ENCODE peak calls at places on chromosomes 13 and 19, in seven cellular contexts. U is T-helper 1 cell; S is heart left ventricle; Z is mammary epithelial cell; K is NCI-H2029; W is NCI-H2171; N is stimulated activated CD4-positive, alpha-beta T cell treated with anti-CD3 and anti-CD28 coated beads, TNF-alpha, amount 100 ng/mL, for 4 hours. H is an unnamed sample.
A peak's percentile ranks its signal among the peaks of the same experiment; 100 is the strongest.

GRCh38 chr19:11513946-11514345 is 8.3 kb upstream of the ZNF653 start:
- DNase-seq in S (no peak), K (no peak), Z (no peak), N (no peak), W (no peak), U (no peak), H (no peak)

GRCh38 chr13:27016871-27017270 is 154.7 kb downstream of the USP12 start:
- DNase-seq in S (no peak), K (no peak), N (no peak), W (no peak), Z (no peak), U (no peak), H (no peak)

GRCh38 chr13:73879346-73880020 is 254.7 kb downstream of the KLF12 start:
- DNase-seq in U (no peak), S (no peak), W (peak; percentile 13), Z (no peak), K (no peak), N (no peak), H (no peak)

GRCh38 chr19:55109527-55110291 is 7.7 kb downstream of the PPP1R12C start:
- DNase-seq in N (no peak), K (no peak), Z (no peak), S (peak; percentile 25), U (no peak), W (no peak), H (no peak)

GRCh38 chr13:26985285-26985878 is 186.2 kb downstream of the USP12 start:
- DNase-seq in W (peak; percentile 35), K (peak; percentile 50), U (peak; percentile 18), N (peak; percentile 53), S (peak; percentile 66), Z (peak; percentile 62), H (peak; percentile 49)

GRCh38 chr13:30898070-30898469 is 8.0 kb upstream of the MEDAG start:
- DNase-seq in U (no peak), S (no peak), N (no peak), K (no peak), Z (no peak), W (no peak), H (no peak)

GRCh38 chr13:110984798-110985197 is 69.9 kb upstream of the ANKRD10 start:
- DNase-seq in U (no peak), S (no peak), W (no peak), K (no peak), Z (no peak), N (no peak), H (no peak)

GRCh38 chr19:43354305-43354627 is 780 bp downstream of the CD177 start:
- DNase-seq in K (no peak), Z (no peak), W (no peak), N (no peak), U (no peak), S (no peak), H (no peak)

GRCh38 chr13:76894401-76895110 is 8.4 kb upstream of the KCTD12 start:
- DNase-seq in N (no peak), K (no peak), W (no peak), Z (peak; percentile 75), U (no peak), S (peak; percentile 29), H (no peak)

GRCh38 chr19:57934820-57935665 is at the start of gene ZNF418:
- DNase-seq in N (no peak), Z (peak; percentile 85), K (peak; percentile 36), S (peak; percentile 68), W (peak; percentile 82), U (no peak), H (no peak)

GRCh38 chr13:110323172-110323851 is 16.2 kb downstream of the COL4A2 start:
- DNase-seq in S (no peak), Z (no peak), N (no peak), W (no peak), U (no peak), K (no peak), H (no peak)

GRCh38 chr19:28314771-28315170 is 898.2 kb downstream of the UQCRFS1 start:
- DNase-seq in U (no peak), Z (no peak), W (no peak), S (no peak), N (no peak), K (no peak), H (no peak)

GRCh38 chr13:48252176-48252575 is 19.2 kb downstream of the ITM2B start:
- DNase-seq in U (no peak), W (no peak), S (no peak), K (no peak), N (no peak), Z (no peak), H (no peak)

GRCh38 chr19:52522555-52522954 is 4.9 kb upstream of the ZNF808 start:
- DNase-seq in Z (no peak), K (no peak), S (no peak), W (no peak), U (no peak), N (no peak), H (no peak)

GRCh38 chr13:98390086-98390697 is 186.7 kb downstream of the STK24 start:
- DNase-seq in Z (no peak), U (no peak), N (no peak), K (no peak), S (no peak), W (no peak), H (no peak)

GRCh38 chr19:46454244-46454643 is 17.1 kb downstream of the PNMA8A start:
- DNase-seq in W (no peak), N (no peak), Z (peak; percentile 26), K (no peak), S (no peak), U (no peak), H (no peak)

GRCh38 chr13:98834254-98834960 is 81.9 kb upstream of the SLC15A1 start:
- DNase-seq in K (no peak), N (no peak), S (no peak), Z (peak; percentile 62), W (no peak), U (no peak), H (no peak)

GRCh38 chr13:53238241-53238640 is 209.6 kb downstream of the OLFM4 start:
- DNase-seq in K (peak; percentile 14), Z (no peak), U (no peak), W (no peak), N (no peak), S (no peak), H (no peak)

H was measured in amniotic stem cell.